ENCODE peak calls at places on chromosome 9, in six cellular contexts. One of them, this sample, is unnamed.
A peak's percentile ranks its signal among the peaks of the same experiment; 100 is the strongest.

GRCh38 chr9:109264865-109265532 is 55.9 kb downstream of the EPB41L4B start:
- DNase-seq in progenitor cell of endocrine pancreas: no peak
- DNase-seq in SW480: peak; percentile 29
- DNase-seq in keratinocyte: no peak
- DNase-seq in hippocampal formation: no peak
- DNase-seq in HEK293T: no peak
- DNase-seq in this sample: no peak

GRCh38 chr9:113990975-113991471 is 87.1 kb downstream of the AMBP start:
- DNase-seq in keratinocyte: no peak
- DNase-seq in SW480: no peak
- DNase-seq in HEK293T: no peak
- DNase-seq in progenitor cell of endocrine pancreas: no peak
- DNase-seq in hippocampal formation: no peak
- DNase-seq in this sample: no peak

GRCh38 chr9:136921718-136922117 is 22.8 kb downstream of the FBXW5 start:
- DNase-seq in SW480: no peak
- DNase-seq in progenitor cell of endocrine pancreas: no peak
- DNase-seq in HEK293T: no peak
- DNase-seq in keratinocyte: no peak
- DNase-seq in hippocampal formation: no peak
- DNase-seq in this sample: no peak

GRCh38 chr9:134605969-134606363 is 35.6 kb upstream of the COL5A1 start:
- DNase-seq in HEK293T: no peak
- DNase-seq in progenitor cell of endocrine pancreas: no peak
- DNase-seq in keratinocyte: no peak
- DNase-seq in hippocampal formation: no peak
- DNase-seq in SW480: no peak
- DNase-seq in this sample: no peak

GRCh38 chr9:129751841-129752801 is 721 bp downstream of the PTGES start:
- DNase-seq in HEK293T: no peak
- DNase-seq in keratinocyte: peak; percentile 94
- DNase-seq in progenitor cell of endocrine pancreas: no peak
- DNase-seq in hippocampal formation: no peak
- DNase-seq in SW480: peak; percentile 32
- DNase-seq in this sample: no peak

GRCh38 chr9:69431203-69431602 is 106.2 kb downstream of the ENTREP1 start:
- DNase-seq in hippocampal formation: no peak
- DNase-seq in progenitor cell of endocrine pancreas: no peak
- DNase-seq in SW480: no peak
- DNase-seq in keratinocyte: no peak
- DNase-seq in HEK293T: no peak
- DNase-seq in this sample: no peak

GRCh38 chr9:125355601-125356000 is 94.0 kb downstream of the GAPVD1 start:
- DNase-seq in progenitor cell of endocrine pancreas: no peak
- DNase-seq in hippocampal formation: no peak
- DNase-seq in HEK293T: no peak
- DNase-seq in SW480: no peak
- DNase-seq in keratinocyte: no peak
- DNase-seq in this sample: no peak

GRCh38 chr9:20495133-20495532 is 127.2 kb downstream of the MLLT3 start:
- DNase-seq in SW480: no peak
- DNase-seq in HEK293T: no peak
- DNase-seq in hippocampal formation: no peak
- DNase-seq in progenitor cell of endocrine pancreas: no peak
- DNase-seq in keratinocyte: no peak
- DNase-seq in this sample: no peak

GRCh38 chr9:133821606-133822438 is 83.7 kb upstream of the SARDH start:
- DNase-seq in progenitor cell of endocrine pancreas: no peak
- DNase-seq in keratinocyte: no peak
- DNase-seq in SW480: no peak
- DNase-seq in HEK293T: no peak
- DNase-seq in hippocampal formation: no peak
- DNase-seq in this sample: no peak

GRCh38 chr9:134860510-134860909 is 20.1 kb upstream of the FCN2 start:
- DNase-seq in SW480: no peak
- DNase-seq in HEK293T: no peak
- DNase-seq in progenitor cell of endocrine pancreas: no peak
- DNase-seq in keratinocyte: no peak
- DNase-seq in hippocampal formation: no peak
- DNase-seq in this sample: no peak

GRCh38 chr9:34254141-34254913 is 74.7 kb downstream of the KIF24 start:
- DNase-seq in keratinocyte: peak; percentile 91
- DNase-seq in progenitor cell of endocrine pancreas: no peak
- DNase-seq in SW480: no peak
- DNase-seq in HEK293T: no peak
- DNase-seq in hippocampal formation: no peak
- DNase-seq in this sample: no peak

GRCh38 chr9:114467910-114468309 is 37.4 kb downstream of the WHRN start:
- DNase-seq in progenitor cell of endocrine pancreas: no peak
- DNase-seq in hippocampal formation: no peak
- DNase-seq in keratinocyte: no peak
- DNase-seq in HEK293T: no peak
- DNase-seq in SW480: no peak
- DNase-seq in this sample: no peak

GRCh38 chr9:126298319-126298801 is 28.3 kb upstream of the MVB12B start:
- DNase-seq in keratinocyte: no peak
- DNase-seq in hippocampal formation: peak; percentile 82
- DNase-seq in HEK293T: no peak
- DNase-seq in progenitor cell of endocrine pancreas: no peak
- DNase-seq in SW480: no peak
- DNase-seq in this sample: peak; percentile 12

GRCh38 chr9:120306088-120306487 is 273.9 kb downstream of the CDK5RAP2 start:
- DNase-seq in keratinocyte: no peak
- DNase-seq in progenitor cell of endocrine pancreas: no peak
- DNase-seq in hippocampal formation: no peak
- DNase-seq in SW480: no peak
- DNase-seq in HEK293T: no peak
- DNase-seq in this sample: no peak

GRCh38 chr9:99377790-99378775 is 156.0 kb downstream of the SEC61B start:
- DNase-seq in keratinocyte: no peak
- DNase-seq in hippocampal formation: no peak
- DNase-seq in progenitor cell of endocrine pancreas: no peak
- DNase-seq in SW480: no peak
- DNase-seq in HEK293T: no peak
- DNase-seq in this sample: no peak

GRCh38 chr9:100473271-100474081 is 527 bp downstream of the TMEFF1 start:
- DNase-seq in hippocampal formation: no peak
- DNase-seq in progenitor cell of endocrine pancreas: peak; percentile 35
- DNase-seq in HEK293T: peak; percentile 55
- DNase-seq in SW480: peak; percentile 52
- DNase-seq in keratinocyte: no peak
- DNase-seq in this sample: no peak

GRCh38 chr9:128936171-128936865 is 11.1 kb downstream of the DOLK start:
- DNase-seq in HEK293T: no peak
- DNase-seq in hippocampal formation: no peak
- DNase-seq in SW480: no peak
- DNase-seq in progenitor cell of endocrine pancreas: no peak
- DNase-seq in keratinocyte: no peak
- DNase-seq in this sample: no peak

GRCh38 chr9:71680189-71680983 is 87.9 kb downstream of the CEMIP2 start:
- DNase-seq in HEK293T: no peak
- DNase-seq in SW480: peak; percentile 16
- DNase-seq in keratinocyte: no peak
- DNase-seq in hippocampal formation: no peak
- DNase-seq in progenitor cell of endocrine pancreas: no peak
- DNase-seq in this sample: peak; percentile 19

GRCh38 chr9:72280913-72281500 is 84.0 kb downstream of the ZFAND5 start:
- DNase-seq in keratinocyte: no peak
- DNase-seq in hippocampal formation: peak; percentile 53
- DNase-seq in HEK293T: peak; percentile 74
- DNase-seq in SW480: peak; percentile 67
- DNase-seq in progenitor cell of endocrine pancreas: peak; percentile 29
- DNase-seq in this sample: peak; percentile 46

GRCh38 chr9:13278368-13279246 is 885 bp downstream of the MPDZ start:
- DNase-seq in SW480: no peak
- DNase-seq in keratinocyte: no peak
- DNase-seq in HEK293T: peak; percentile 16
- DNase-seq in hippocampal formation: peak; percentile 84
- DNase-seq in progenitor cell of endocrine pancreas: peak; percentile 38
- DNase-seq in this sample: peak; percentile 50

GRCh38 chr9:104850771-104851170 is 77.2 kb downstream of the ABCA1 start:
- DNase-seq in HEK293T: no peak
- DNase-seq in hippocampal formation: no peak
- DNase-seq in progenitor cell of endocrine pancreas: no peak
- DNase-seq in SW480: no peak
- DNase-seq in keratinocyte: no peak
- DNase-seq in this sample: no peak

GRCh38 chr9:91004992-91005391 is 203.4 kb downstream of the SYK start:
- DNase-seq in hippocampal formation: no peak
- DNase-seq in progenitor cell of endocrine pancreas: no peak
- DNase-seq in keratinocyte: no peak
- DNase-seq in SW480: no peak
- DNase-seq in HEK293T: no peak
- DNase-seq in this sample: no peak

GRCh38 chr9:133634024-133634691 is 2.0 kb upstream of the DBH start:
- DNase-seq in SW480: no peak
- DNase-seq in HEK293T: no peak
- DNase-seq in keratinocyte: no peak
- DNase-seq in progenitor cell of endocrine pancreas: no peak
- DNase-seq in hippocampal formation: no peak
- DNase-seq in this sample: no peak

GRCh38 chr9:20620658-20621552 is 1.4 kb downstream of the MLLT3 start:
- DNase-seq in progenitor cell of endocrine pancreas: peak; percentile 13
- DNase-seq in SW480: peak; percentile 40
- DNase-seq in hippocampal formation: no peak
- DNase-seq in keratinocyte: no peak
- DNase-seq in HEK293T: no peak
- DNase-seq in this sample: no peak

GRCh38 chr9:135255843-135256567 is 168.5 kb downstream of the OLFM1 start:
- DNase-seq in progenitor cell of endocrine pancreas: no peak
- DNase-seq in HEK293T: no peak
- DNase-seq in hippocampal formation: no peak
- DNase-seq in SW480: no peak
- DNase-seq in keratinocyte: no peak
- DNase-seq in this sample: no peak

GRCh38 chr9:128159073-128159783 is 837 bp upstream of the BBLN start:
- DNase-seq in hippocampal formation: no peak
- DNase-seq in SW480: peak; percentile 58
- DNase-seq in HEK293T: no peak
- DNase-seq in keratinocyte: no peak
- DNase-seq in progenitor cell of endocrine pancreas: no peak
- DNase-seq in this sample: no peak

GRCh38 chr9:135988493-135988892 is 27.3 kb upstream of the UBAC1 start:
- DNase-seq in SW480: no peak
- DNase-seq in HEK293T: no peak
- DNase-seq in progenitor cell of endocrine pancreas: no peak
- DNase-seq in keratinocyte: no peak
- DNase-seq in hippocampal formation: no peak
- DNase-seq in this sample: no peak

GRCh38 chr9:98124637-98125426 is 5.8 kb upstream of the TRIM14 start:
- DNase-seq in HEK293T: no peak
- DNase-seq in keratinocyte: no peak
- DNase-seq in progenitor cell of endocrine pancreas: no peak
- DNase-seq in SW480: no peak
- DNase-seq in hippocampal formation: no peak
- DNase-seq in this sample: no peak

GRCh38 chr9:107358867-107359440 is 75.9 kb downstream of the RAD23B start:
- DNase-seq in progenitor cell of endocrine pancreas: peak; percentile 18
- DNase-seq in hippocampal formation: no peak
- DNase-seq in SW480: no peak
- DNase-seq in HEK293T: no peak
- DNase-seq in keratinocyte: no peak
- DNase-seq in this sample: peak; percentile 26

GRCh38 chr9:104346645-104347175 is 157.4 kb upstream of the OR13F1 start:
- DNase-seq in keratinocyte: no peak
- DNase-seq in HEK293T: no peak
- DNase-seq in progenitor cell of endocrine pancreas: no peak
- DNase-seq in SW480: no peak
- DNase-seq in hippocampal formation: no peak
- DNase-seq in this sample: no peak

GRCh38 chr9:137989156-137989555 is 111.6 kb downstream of the CACNA1B start:
- DNase-seq in hippocampal formation: no peak
- DNase-seq in SW480: no peak
- DNase-seq in HEK293T: no peak
- DNase-seq in progenitor cell of endocrine pancreas: no peak
- DNase-seq in keratinocyte: no peak
- DNase-seq in this sample: no peak

GRCh38 chr9:15622596-15622995 is 69.8 kb downstream of the CCDC171 start:
- DNase-seq in keratinocyte: no peak
- DNase-seq in HEK293T: no peak
- DNase-seq in hippocampal formation: no peak
- DNase-seq in progenitor cell of endocrine pancreas: no peak
- DNase-seq in SW480: peak; percentile 36
- DNase-seq in this sample: peak; percentile 17

GRCh38 chr9:116501871-116502270 is 185.2 kb upstream of the TRIM32 start:
- DNase-seq in progenitor cell of endocrine pancreas: no peak
- DNase-seq in SW480: no peak
- DNase-seq in hippocampal formation: no peak
- DNase-seq in HEK293T: no peak
- DNase-seq in keratinocyte: peak; percentile 19
- DNase-seq in this sample: no peak

GRCh38 chr9:89872913-89873707 is 268.3 kb downstream of the GADD45G start:
- DNase-seq in hippocampal formation: no peak
- DNase-seq in progenitor cell of endocrine pancreas: no peak
- DNase-seq in keratinocyte: no peak
- DNase-seq in HEK293T: no peak
- DNase-seq in SW480: no peak
- DNase-seq in this sample: no peak

GRCh38 chr9:19660019-19660418 is 128.8 kb downstream of the SLC24A2 start:
- DNase-seq in SW480: peak; percentile 20
- DNase-seq in HEK293T: no peak
- DNase-seq in keratinocyte: peak; percentile 5
- DNase-seq in hippocampal formation: no peak
- DNase-seq in progenitor cell of endocrine pancreas: no peak
- DNase-seq in this sample: peak; percentile 14

GRCh38 chr9:114366334-114367128 is 21.3 kb downstream of the AKNA start:
- DNase-seq in progenitor cell of endocrine pancreas: no peak
- DNase-seq in keratinocyte: no peak
- DNase-seq in SW480: peak; percentile 49
- DNase-seq in hippocampal formation: no peak
- DNase-seq in HEK293T: no peak
- DNase-seq in this sample: no peak

GRCh38 chr9:116497081-116497480 is 190.0 kb upstream of the TRIM32 start:
- DNase-seq in hippocampal formation: peak; percentile 1
- DNase-seq in progenitor cell of endocrine pancreas: no peak
- DNase-seq in SW480: no peak
- DNase-seq in HEK293T: no peak
- DNase-seq in keratinocyte: no peak
- DNase-seq in this sample: no peak

This sample was measured in NCI-H2227 treated with DMSO at 0.1 percent for 48 hours.